ENCODE peak calls at places on chromosomes 12 and 14, in four cellular contexts. V is stimulated activated naive CD4-positive, alpha-beta T cell treated with Interleukin-2 at 50 U/mL for 16 hours; M is H54; C is endodermal cell. F is an unnamed sample.

GRCh38 chr14:34233619-34234018 is 228.4 kb downstream of the SPTSSA start:
- DNase-seq in V (no peak), M (no peak), C (no peak), F (no peak)

GRCh38 chr14:34113051-34113511 is 162.2 kb upstream of the EGLN3 start:
- DNase-seq in V (no peak), M (no peak), C (no peak), F (no peak)

GRCh38 chr12:88113871-88114270 is 28.0 kb downstream of the CEP290 start:
- DNase-seq in V (no peak), M (no peak), C (no peak), F (no peak)

GRCh38 chr12:31207799-31208465 is 118.0 kb downstream of the SINHCAF start:
- DNase-seq in V (no peak), M (no peak), C (no peak), F (no peak)

GRCh38 chr14:49895480-49895879 is 2.6 kb downstream of the ARF6 start:
- DNase-seq in V (no peak), M (no peak), C (no peak), F (no peak)

GRCh38 chr12:31005256-31005943 is 68.3 kb upstream of the DDX11 start:
- DNase-seq in V (no peak), M (no peak), C (no peak), F (no peak)

GRCh38 chr12:288687-289086 is 26.1 kb upstream of the SLC6A13 start:
- DNase-seq in V (no peak), M (peak), C (no peak), F (no peak)

GRCh38 chr14:92578511-92578910 is 64.9 kb downstream of the RIN3 start:
- DNase-seq in V (no peak), M (peak), C (no peak), F (no peak)

GRCh38 chr14:41749425-41749824 is 142.7 kb downstream of the LRFN5 start:
- DNase-seq in V (no peak), M (no peak), C (no peak), F (no peak)

GRCh38 chr12:15278816-15279658 is 43.3 kb upstream of the PTPRO start:
- DNase-seq in V (no peak), M (no peak), C (no peak), F (no peak)

GRCh38 chr14:91348861-91349465 is 68.7 kb downstream of the CCDC88C start:
- DNase-seq in V (no peak), M (no peak), C (no peak), F (no peak)

GRCh38 chr12:27142102-27142721 is 59.8 kb upstream of the C12orf71 start:
- DNase-seq in V (peak), M (peak), C (peak), F (peak)

GRCh38 chr14:50396636-50397460 is at the start of gene CDKL1:
- DNase-seq in V (peak), M (peak), C (peak), F (no peak)

GRCh38 chr14:100142073-100143040 is 17.1 kb downstream of the DEGS2 start:
- DNase-seq in V (no peak), M (no peak), C (no peak), F (no peak)

GRCh38 chr12:19847294-19848059 is 408.2 kb downstream of the AEBP2 start:
- DNase-seq in V (no peak), M (no peak), C (no peak), F (no peak)

GRCh38 chr14:24315807-24316596 is 4.7 kb downstream of the LTB4R start:
- DNase-seq in V (no peak), M (no peak), C (peak), F (no peak)

GRCh38 chr14:68089146-68089715 is 269.7 kb downstream of the RAD51B start:
- DNase-seq in V (no peak), M (peak), C (no peak), F (peak)

GRCh38 chr12:104718581-104718980 is 239.5 kb downstream of the SLC41A2 start:
- DNase-seq in V (no peak), M (no peak), C (no peak), F (no peak)

GRCh38 chr12:29581641-29582040 is 84.2 kb upstream of the OVCH1 start:
- DNase-seq in V (no peak), M (no peak), C (no peak), F (no peak)

GRCh38 chr12:66695130-66695529 is 16.3 kb upstream of the GRIP1 start:
- DNase-seq in V (no peak), M (no peak), C (no peak), F (no peak)

GRCh38 chr12:52787324-52787996 is 8.5 kb downstream of the KRT3 start:
- DNase-seq in V (no peak), M (no peak), C (no peak), F (no peak)

GRCh38 chr12:13152281-13152680 is 44.2 kb upstream of the EMP1 start:
- DNase-seq in V (no peak), M (no peak), C (no peak), F (no peak)

GRCh38 chr12:47014474-47014873 is 64.9 kb upstream of the PCED1B start:
- DNase-seq in V (no peak), M (peak), C (no peak), F (no peak)

F was measured in HCT116.